ENCODE peak calls at places on chromosomes 5 and 9, in five cellular contexts. C is mesendoderm, I is Calu3, K is choroid plexus epithelial cell, V is hepatic stellate cell. X is an unnamed sample.

GRCh38 chr5:6491548-6492290 is 43.1 kb downstream of the UBE2QL1 start:
- DNase-seq in C (no peak), I (no peak), K (no peak), V (no peak), X (no peak)

GRCh38 chr5:53397845-53398244 is 82.6 kb upstream of the FST start:
- DNase-seq in C (peak), I (peak), K (peak), V (no peak), X (no peak)

GRCh38 chr5:104045987-104046386 is 483.4 kb upstream of the NUDT12 start:
- DNase-seq in C (no peak), I (no peak), K (no peak), V (no peak), X (no peak)

GRCh38 chr5:34001231-34001935 is 6.5 kb downstream of the AMACR start:
- DNase-seq in C (peak), I (no peak), K (peak), V (no peak), X (no peak)

GRCh38 chr5:56711191-56711590 is 104.2 kb upstream of the MAP3K1 start:
- DNase-seq in C (no peak), I (no peak), K (peak), V (no peak), X (no peak)

GRCh38 chr5:10671041-10672008 is 89.7 kb downstream of the DAP start:
- DNase-seq in C (no peak), I (no peak), K (no peak), V (no peak), X (no peak)

GRCh38 chr5:150059623-150060022 is 26.7 kb downstream of the CSF1R start:
- DNase-seq in C (no peak), I (no peak), K (no peak), V (no peak), X (no peak)

GRCh38 chr9:126853667-126854066 is 6.8 kb upstream of the ZBTB34 start:
- DNase-seq in C (no peak), I (peak), K (peak), V (no peak), X (peak)

GRCh38 chr9:85964949-85965348 is 24.0 kb downstream of the NAA35 start:
- DNase-seq in C (no peak), I (no peak), K (no peak), V (no peak), X (no peak)

GRCh38 chr9:135522931-135523330 is 1.7 kb downstream of the LCN1 start:
- DNase-seq in C (no peak), I (no peak), K (no peak), V (no peak), X (no peak)

GRCh38 chr5:22572941-22573340 is 280.2 kb downstream of the CDH12 start:
- DNase-seq in C (no peak), I (no peak), K (no peak), V (no peak), X (no peak)

GRCh38 chr9:90344013-90344412 is 298.6 kb downstream of the DIRAS2 start:
- DNase-seq in C (peak), I (no peak), K (peak), V (no peak), X (no peak)

GRCh38 chr5:24630925-24631324 is 13.9 kb downstream of the CDH10 start:
- DNase-seq in C (no peak), I (no peak), K (no peak), V (no peak), X (no peak)

GRCh38 chr9:82105729-82106128 is 117.2 kb downstream of the SPATA31D1 start:
- DNase-seq in C (peak), I (no peak), K (no peak), V (no peak), X (no peak)

GRCh38 chr5:114362977-114363721 is 1.3 kb downstream of the KCNN2 start:
- DNase-seq in C (peak), I (no peak), K (no peak), V (no peak), X (no peak)

GRCh38 chr5:68171101-68171558 is 44.4 kb upstream of the PIK3R1 start:
- DNase-seq in C (no peak), I (no peak), K (peak), V (no peak), X (no peak)